ENCODE peak calls at places on chromosomes 5 and 9, in seven cellular contexts. P is neuronal stem cell; V is SJSA1; A is endodermal cell; U is NT2/D1; I is psoas muscle; S is effector memory CD4-positive, alpha-beta T cell. F is an unnamed sample. For H3K27me3 and H3K36me3, the result is how much of the 10 kb centered on the place peaks cover.

GRCh38 chr5:76083555-76084495 is 642 bp downstream of the SV2C start:
- DNase-seq in P (peak), V (no peak), A (peak), U (no peak), I (no peak), S (no peak), F (no peak)

GRCh38 chr5:156326718-156327259 is at the start of gene SGCD:
- DNase-seq in P (no peak), V (no peak), A (peak), U (no peak), I (peak), S (no peak), F (peak)

GRCh38 chr9:82117025-82117424 is 128.5 kb downstream of the SPATA31D1 start:
- DNase-seq in P (no peak), V (no peak), A (no peak), U (no peak), I (no peak), S (no peak), F (no peak)

GRCh38 chr5:135217669-135218485 is 181.2 kb downstream of the MACROH2A1 start:
- DNase-seq in P (no peak), V (no peak), A (peak), U (no peak), I (no peak), S (no peak), F (no peak)

GRCh38 chr5:15285901-15286583 is 213.9 kb upstream of the FBXL7 start:
- DNase-seq in P (no peak), V (no peak), A (no peak), U (no peak), I (no peak), S (no peak), F (peak)

GRCh38 chr9:137744632-137745183 is 125.9 kb downstream of the EHMT1 start:
- DNase-seq in P (no peak), V (no peak), A (peak), U (no peak), I (no peak), S (no peak), F (no peak)

GRCh38 chr5:170306381-170306790 is 8.8 kb upstream of the LCP2 start:
- DNase-seq in P (no peak), V (peak), A (no peak), U (no peak), I (peak), S (no peak), F (no peak)

GRCh38 chr9:126561582-126561981 is 52.1 kb upstream of the LMX1B start:
- DNase-seq in P (no peak), V (no peak), A (no peak), U (no peak), I (no peak), S (no peak), F (no peak)

GRCh38 chr5:38249286-38249685 is 9.1 kb upstream of the EGFLAM start:
- DNase-seq in P (no peak), V (no peak), A (no peak), U (no peak), I (no peak), S (no peak), F (no peak)

GRCh38 chr5:173230741-173231380 is 4.1 kb downstream of the NKX2-5 start:
- DNase-seq in P (no peak), V (no peak), A (no peak), U (no peak), I (no peak), S (no peak), F (no peak)

GRCh38 chr9:84703793-84704192 is 34.3 kb downstream of the NTRK2 start:
- DNase-seq in P (no peak), V (no peak), A (no peak), U (no peak), I (no peak), S (no peak), F (peak)

GRCh38 chr9:121975801-121976277 is 117.3 kb downstream of the TTLL11 start:
- DNase-seq in P (no peak), V (no peak), A (peak), U (no peak), I (no peak), S (no peak), F (no peak)

GRCh38 chr5:172678902-172679301 is 37.8 kb downstream of the NEURL1B start:
- DNase-seq in P (no peak), V (no peak), A (no peak), U (no peak), I (peak), S (no peak), F (no peak)

GRCh38 chr5:56971275-56971674 is 19.4 kb upstream of the MIER3 start:
- DNase-seq in P (no peak), V (no peak), A (no peak), U (no peak), I (no peak), S (no peak), F (no peak)

GRCh38 chr9:37413311-37413710 is 9.2 kb upstream of the GRHPR start:
- DNase-seq in P (no peak), V (no peak), A (no peak), U (no peak), I (no peak), S (no peak), F (no peak)

GRCh38 chr9:91905958-91906585 is 44.0 kb downstream of the ROR2 start:
- DNase-seq in P (no peak), V (peak), A (no peak), U (no peak), I (no peak), S (peak), F (no peak)

GRCh38 chr5:39240750-39241149 is 21.4 kb upstream of the FYB1 start:
- DNase-seq in P (no peak), V (no peak), A (no peak), U (no peak), I (no peak), S (no peak), F (no peak)

GRCh38 chr9:68507098-68507795 is 33.4 kb downstream of the TMEM252 start:
- DNase-seq in P (no peak), V (no peak), A (no peak), U (no peak), I (no peak), S (no peak), F (no peak)

DNA sequence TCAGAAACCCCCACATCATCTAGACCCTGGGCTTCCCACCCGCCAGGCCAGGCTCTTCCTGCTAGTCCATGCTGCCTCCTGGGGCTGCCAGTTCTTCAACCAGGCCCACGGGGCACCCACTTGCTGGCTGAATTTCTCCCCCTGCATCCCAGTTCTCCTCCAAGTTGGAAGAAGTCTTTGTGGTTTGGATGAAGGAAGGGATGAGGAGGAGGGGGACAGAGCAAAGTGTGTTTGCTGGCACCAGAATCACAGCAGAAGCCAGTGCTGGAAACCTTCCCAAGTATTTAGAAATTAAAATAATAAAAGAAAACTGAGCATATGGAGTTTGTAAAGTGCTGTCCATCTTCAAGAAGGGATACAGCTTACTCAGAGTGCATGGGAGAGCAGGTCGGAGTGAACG is 19.4 kb upstream of the UNC5A start:
- DNase-seq in P (no peak), V (no peak), A (no peak), U (no peak), I (no peak), S (no peak), F (no peak)
- H3K27me3 ChIP-seq in P (under half), V (half or more), A (under half), U (under half), I (under half), S (under half), F (under half)

GRCh38 chr9:131117762-131118145 is 7.6 kb upstream of the NUP214 start:
- DNase-seq in P (no peak), V (no peak), A (no peak), U (no peak), I (no peak), S (no peak), F (no peak)
- H3K36me3 ChIP-seq in P (half or more), V (under half), A (under half), U (half or more), I (under half), S (under half), F (under half)

DNA sequence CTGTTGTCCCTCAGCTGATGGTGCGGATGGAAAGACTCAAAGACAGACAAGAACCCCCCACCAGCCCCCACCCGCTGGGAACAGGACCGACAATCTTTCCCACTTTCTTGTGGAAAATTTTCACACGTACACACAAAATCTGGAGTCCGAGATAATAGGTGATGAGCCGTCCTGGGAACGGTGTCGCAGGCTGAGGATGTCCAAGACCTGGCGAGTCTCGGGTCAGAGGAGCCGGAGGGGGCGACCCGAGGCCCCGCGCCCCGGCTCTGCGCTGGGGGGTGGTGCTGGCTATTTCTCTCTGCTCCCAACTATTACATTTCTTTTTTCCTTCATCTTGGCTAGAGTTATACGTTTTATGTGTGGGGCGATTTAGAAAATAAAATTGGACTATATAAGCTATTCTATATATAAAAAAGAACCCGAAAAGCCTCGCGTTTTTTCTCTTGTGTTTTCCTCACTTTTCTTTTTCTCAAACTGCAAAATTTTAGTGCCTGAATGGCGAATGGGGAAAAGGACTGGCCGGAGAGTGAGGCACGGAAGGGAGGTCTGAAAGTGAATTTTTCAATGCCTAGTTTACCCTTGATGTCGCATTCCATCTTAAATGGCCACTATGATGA is 188.8 kb downstream of the MEF2C start:
- DNase-seq in P (no peak), V (no peak), A (no peak), U (no peak), I (no peak), S (no peak), F (no peak)
- H3K27me3 ChIP-seq in P (half or more), V (under half), A (half or more), U (half or more), I (under half), S (half or more), F (under half)

DNA sequence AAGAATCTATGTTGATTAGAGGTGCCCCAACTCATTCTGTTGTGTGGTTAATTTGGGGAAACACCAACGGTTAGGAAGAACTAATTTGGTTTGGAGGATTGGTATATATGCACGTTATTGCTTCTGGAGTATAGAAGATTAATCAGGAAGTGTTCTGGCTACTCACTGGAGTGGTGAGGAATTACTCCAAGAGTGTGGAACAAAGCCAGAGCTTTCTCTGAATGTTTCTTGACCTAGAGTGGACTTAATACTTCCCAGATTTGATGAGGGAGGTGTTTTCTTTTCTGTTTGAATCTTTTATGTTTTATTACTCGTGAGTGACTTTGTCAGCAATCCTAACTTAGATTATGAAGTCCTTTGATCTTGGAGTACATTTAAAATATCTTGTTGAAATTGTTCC is 163.6 kb downstream of the MAN2A1 start:
- DNase-seq in P (no peak), V (no peak), A (no peak), U (no peak), I (no peak), S (no peak), F (no peak)
- H3K36me3 ChIP-seq in P (half or more), V (half or more), A (under half), U (under half), I (half or more), S (under half), F (under half)

DNA sequence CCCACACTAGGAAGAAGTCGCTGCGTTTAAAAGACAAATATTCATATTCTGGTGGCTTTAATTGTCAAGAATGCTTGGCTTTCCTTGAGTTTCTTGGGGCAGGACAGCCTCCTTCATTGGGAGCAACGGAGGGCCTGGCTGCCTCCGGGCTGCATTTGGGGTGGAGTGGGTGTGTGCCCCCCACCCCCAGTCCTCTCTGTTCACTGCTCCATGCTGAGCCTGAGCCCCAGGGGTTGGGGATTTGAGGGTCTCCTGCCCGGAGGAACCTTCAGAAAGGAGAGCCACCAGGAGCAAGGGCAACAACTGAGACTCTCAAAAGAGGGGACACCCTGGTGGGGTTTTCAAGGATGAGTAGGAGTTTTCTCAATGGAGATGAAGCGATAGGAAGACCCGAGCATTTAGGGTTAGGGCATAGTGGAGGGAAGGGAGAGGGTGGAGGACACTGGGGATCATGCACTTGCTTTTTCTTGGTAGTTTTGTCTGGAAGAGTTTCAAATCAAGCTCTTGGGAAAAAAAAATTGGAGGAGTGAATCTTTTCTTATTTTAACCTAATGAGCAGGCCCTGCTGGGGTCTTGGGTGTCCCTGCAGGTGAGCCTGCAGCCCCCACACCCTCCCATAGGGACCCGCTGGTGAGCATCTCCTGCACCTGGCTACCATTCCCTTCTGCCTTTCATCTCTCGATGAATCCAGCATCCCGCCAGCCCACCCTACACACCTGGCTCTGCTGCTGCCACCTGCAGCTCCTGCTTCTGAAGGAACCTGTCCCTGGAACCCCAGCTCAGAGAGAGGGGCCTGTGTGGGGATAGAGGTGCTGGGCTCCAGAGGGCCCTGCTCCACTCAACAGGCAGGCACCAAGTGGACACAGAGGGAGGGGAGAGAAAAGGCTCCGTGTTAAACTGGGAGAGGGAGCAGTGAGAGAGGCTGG is 4.1 kb downstream of the SLC6A19 start:
- DNase-seq in P (no peak), V (no peak), A (no peak), U (no peak), I (no peak), S (no peak), F (no peak)
- H3K27me3 ChIP-seq in P (under half), V (half or more), A (under half), U (under half), I (under half), S (under half), F (under half)

GRCh38 chr9:130610862-130611689 is 31.7 kb downstream of the FUBP3 start:
- DNase-seq in P (no peak), V (no peak), A (no peak), U (no peak), I (no peak), S (no peak), F (no peak)

GRCh38 chr9:130616451-130616850 is 37.1 kb downstream of the FUBP3 start:
- DNase-seq in P (no peak), V (no peak), A (no peak), U (no peak), I (no peak), S (no peak), F (no peak)
- H3K36me3 ChIP-seq in P (half or more), V (half or more), A (half or more), U (half or more), I (half or more), S (half or more), F (under half)

F was measured in BJ.